ENCODE peak calls at places on chromosomes 4 and X, in ten cellular contexts. P, F, Q, U, A, I, B, Z, W and M are unnamed samples.

GRCh38 chr4:53508446-53508845 is 82.8 kb downstream of the LNX1 start:
- DNase-seq in Q (no peak), P (no peak), A (no peak), W (no peak), U (no peak), F (peak; percentile 55), B (no peak), Z (no peak), I (peak; percentile 80), M (peak; percentile 68)

GRCh38 chr4:1810765-1811164 is 17.7 kb downstream of the FGFR3 start:
- DNase-seq in P (no peak), W (no peak), I (no peak), Z (no peak), A (no peak), B (no peak), U (no peak), Q (no peak), F (no peak), M (no peak)

GRCh38 chr4:39320381-39321115 is 45.6 kb downstream of the RFC1 start:
- DNase-seq in Q (no peak), F (no peak), I (peak; percentile 31), B (no peak), P (no peak), Z (no peak), A (no peak), U (no peak), W (no peak), M (peak; percentile 22)

GRCh38 chrX:15939737-15940136 is 85.1 kb upstream of the AP1S2 start:
- DNase-seq in W (no peak), Z (peak; percentile 31), B (no peak), Q (no peak), A (no peak), U (no peak), F (no peak), P (no peak), I (no peak), M (no peak)

GRCh38 chr4:79823148-79823763 is 249.8 kb downstream of the ANTXR2 start:
- DNase-seq in U (no peak), P (no peak), W (no peak), Z (no peak), F (peak; percentile 7), B (peak; percentile 24), A (no peak), I (peak; percentile 60), Q (no peak), M (peak; percentile 12)

GRCh38 chr4:38132140-38132673 is 172.0 kb downstream of the PTTG2 start:
- DNase-seq in I (peak; percentile 99), U (peak; percentile 97), Z (peak; percentile 76), W (peak; percentile 61), F (peak; percentile 79), A (peak; percentile 83), P (peak; percentile 67), Q (no peak), B (peak; percentile 83), M (peak; percentile 85)

GRCh38 chrX:107678957-107679740 is 50.8 kb downstream of the PRPS1 start:
- DNase-seq in U (no peak), B (peak; percentile 87), F (no peak), Z (no peak), Q (no peak), A (peak; percentile 93), P (peak; percentile 82), W (peak; percentile 65), I (peak; percentile 87), M (peak; percentile 79)

GRCh38 chr4:66202870-66203269 is 532.6 kb upstream of the EPHA5 start:
- DNase-seq in I (no peak), P (no peak), Q (no peak), F (no peak), B (no peak), W (no peak), A (no peak), U (no peak), Z (no peak), M (no peak)

GRCh38 chr4:175252642-175253041 is 334.5 kb downstream of the ADAM29 start:
- DNase-seq in I (no peak), B (no peak), A (no peak), F (no peak), Q (no peak), U (no peak), W (no peak), P (no peak), Z (no peak), M (no peak)

GRCh38 chrX:37434362-37434761 is 85.2 kb downstream of the PRRG1 start:
- DNase-seq in W (no peak), I (no peak), Q (no peak), A (no peak), B (no peak), Z (no peak), F (no peak), U (no peak), P (no peak), M (no peak)
- TF ChIP-seq CTCF in W (no peak), I (no peak), Q (no peak), A (no peak), B (no peak), Z (no peak), F (no peak), U (no peak), P (no peak), M (no peak)

GRCh38 chr4:153595894-153596601 is 88.0 kb upstream of the TLR2 start:
- DNase-seq in P (no peak), A (no peak), B (no peak), U (no peak), F (no peak), Z (no peak), W (no peak), Q (no peak), I (no peak), M (peak; percentile 16)

GRCh38 chr4:153591441-153591840 is 92.6 kb upstream of the TLR2 start:
- DNase-seq in F (no peak), A (no peak), U (no peak), I (no peak), W (no peak), B (no peak), P (no peak), Q (no peak), Z (no peak), M (no peak)

GRCh38 chr4:153594208-153594607 is 89.9 kb upstream of the TLR2 start:
- DNase-seq in F (peak; percentile 4), A (no peak), B (no peak), P (no peak), Q (no peak), I (peak; percentile 28), Z (no peak), W (no peak), U (no peak), M (no peak)

GRCh38 chr4:153592090-153592489 is 92.0 kb upstream of the TLR2 start:
- DNase-seq in Z (no peak), P (no peak), B (no peak), W (no peak), F (no peak), Q (no peak), I (no peak), U (no peak), A (no peak), M (no peak)

GRCh38 chr4:153593166-153593565 is 90.9 kb upstream of the TLR2 start:
- DNase-seq in A (no peak), I (no peak), Q (no peak), U (no peak), Z (no peak), P (no peak), B (no peak), F (no peak), W (no peak), M (no peak)
- TF ChIP-seq CTCF in A (no peak), I (no peak), Q (no peak), U (no peak), Z (no peak), P (no peak), B (no peak), F (no peak), W (no peak), M (no peak)

DNA sequence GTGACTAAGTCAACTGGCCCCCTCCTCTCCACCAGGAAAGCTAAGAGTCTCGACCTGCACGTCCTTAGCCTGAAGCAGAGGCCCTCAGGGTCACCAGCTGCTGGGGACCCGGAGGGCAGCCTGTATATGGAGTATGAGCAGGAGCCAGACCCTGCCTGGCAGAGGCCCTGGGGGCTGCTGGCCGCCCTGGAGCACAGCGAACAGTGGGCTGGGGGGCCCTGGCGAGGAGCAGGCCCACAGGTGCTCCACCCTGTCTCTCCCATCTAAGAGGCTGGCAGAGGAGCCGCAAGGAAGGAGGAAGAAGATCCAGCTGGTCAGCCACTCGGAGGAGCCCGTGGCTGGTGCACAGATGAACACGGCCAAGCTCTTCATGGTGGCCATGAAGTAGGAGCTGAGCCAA is 61.2 kb downstream of the ALPK1 start:
- DNase-seq in Q (no peak), A (no peak), P (no peak), U (no peak), W (no peak), Z (no peak), B (no peak), F (no peak), I (no peak), M (no peak)
- TF ChIP-seq CTCF in Q (no peak), A (no peak), P (no peak), U (no peak), W (no peak), Z (no peak), B (no peak), F (no peak), I (no peak), M (no peak)

DNA sequence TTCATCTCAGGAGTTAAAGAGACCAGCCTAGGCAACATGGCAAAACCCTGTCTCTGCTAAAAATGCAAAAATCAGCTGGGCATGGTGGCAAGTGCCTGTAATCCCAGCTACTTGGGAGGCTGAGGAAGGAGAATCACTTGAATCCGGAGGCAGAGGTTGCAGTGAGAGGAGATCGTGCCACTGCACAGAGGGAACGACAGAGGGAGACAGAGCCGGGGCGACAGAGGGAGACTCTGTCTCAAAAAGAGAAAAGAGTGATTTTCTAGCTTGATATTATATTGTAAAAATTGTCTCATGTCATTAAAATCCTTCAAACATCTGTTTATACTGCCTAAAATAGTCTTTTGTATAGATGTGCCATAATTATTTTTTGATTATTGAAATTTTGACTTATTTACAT is 225.4 kb upstream of the AGA start:
- DNase-seq in W (no peak), B (no peak), P (no peak), Q (no peak), I (no peak), Z (no peak), A (no peak), F (no peak), U (no peak), M (peak; percentile 17)
- TF ChIP-seq CTCF in W (peak; percentile 35), B (no peak), P (no peak), Q (no peak), I (no peak), Z (peak; percentile 37), A (peak; percentile 18), F (no peak), U (no peak), M (peak; percentile 27)